ENCODE peak calls at places on chromosomes 1 and 21, in four cellular contexts. D is astrocyte, I is GM23338, Z is fibroblast of lung. N is an unnamed sample.

GRCh38 chr1:234144866-234145265 is 228.4 kb upstream of the COA6 start:
- DNase-seq in D (peak), I (no peak), Z (peak), N (peak)

GRCh38 chr1:202807926-202808757 is at the start of gene KDM5B:
- DNase-seq in D (peak), I (peak), Z (peak), N (peak)

GRCh38 chr1:43524804-43525203 is 5.9 kb upstream of the PTPRF start:
- DNase-seq in D (no peak), I (no peak), Z (no peak), N (no peak)

GRCh38 chr1:47677241-47677940 is 239.5 kb downstream of the FOXD2 start:
- DNase-seq in D (no peak), I (no peak), Z (no peak), N (no peak)

GRCh38 chr1:29260531-29260930 is 24.2 kb downstream of the PTPRU start:
- DNase-seq in D (no peak), I (peak), Z (no peak), N (no peak)

GRCh38 chr1:108830119-108831008 is 26.5 kb downstream of the AKNAD1 start:
- DNase-seq in D (peak), I (peak), Z (peak), N (peak)

GRCh38 chr1:93846151-93846928 is 32.7 kb downstream of the DNTTIP2 start:
- DNase-seq in D (peak), I (peak), Z (peak), N (peak)

GRCh38 chr1:24963099-24963872 is 33.2 kb upstream of the RUNX3 start:
- DNase-seq in D (no peak), I (no peak), Z (no peak), N (no peak)

GRCh38 chr1:84774674-84775548 is 84.7 kb upstream of the SSX2IP start:
- DNase-seq in D (no peak), I (peak), Z (no peak), N (no peak)

GRCh38 chr1:204746838-204747442 is 61.4 kb upstream of the LRRN2 start:
- DNase-seq in D (peak), I (peak), Z (peak), N (peak)

GRCh38 chr1:9004731-9005708 is 21.2 kb downstream of the SLC2A7 start:
- DNase-seq in D (peak), I (peak), Z (peak), N (peak)
- TF ChIP-seq EZH2 in D (no peak), I (no peak), Z (no peak), N (no peak)

GRCh38 chr21:36693144-36694040 is 5.5 kb upstream of the SIM2 start:
- DNase-seq in D (no peak), I (peak), Z (no peak), N (no peak)

GRCh38 chr21:36692125-36692843 is 6.6 kb upstream of the SIM2 start:
- DNase-seq in D (no peak), I (peak), Z (no peak), N (no peak)

GRCh38 chr21:36690637-36691538 is 8.0 kb upstream of the SIM2 start:
- DNase-seq in D (no peak), I (no peak), Z (no peak), N (peak)

GRCh38 chr21:36692844-36693143 is 6.1 kb upstream of the SIM2 start:
- DNase-seq in D (no peak), I (no peak), Z (no peak), N (no peak)

DNA sequence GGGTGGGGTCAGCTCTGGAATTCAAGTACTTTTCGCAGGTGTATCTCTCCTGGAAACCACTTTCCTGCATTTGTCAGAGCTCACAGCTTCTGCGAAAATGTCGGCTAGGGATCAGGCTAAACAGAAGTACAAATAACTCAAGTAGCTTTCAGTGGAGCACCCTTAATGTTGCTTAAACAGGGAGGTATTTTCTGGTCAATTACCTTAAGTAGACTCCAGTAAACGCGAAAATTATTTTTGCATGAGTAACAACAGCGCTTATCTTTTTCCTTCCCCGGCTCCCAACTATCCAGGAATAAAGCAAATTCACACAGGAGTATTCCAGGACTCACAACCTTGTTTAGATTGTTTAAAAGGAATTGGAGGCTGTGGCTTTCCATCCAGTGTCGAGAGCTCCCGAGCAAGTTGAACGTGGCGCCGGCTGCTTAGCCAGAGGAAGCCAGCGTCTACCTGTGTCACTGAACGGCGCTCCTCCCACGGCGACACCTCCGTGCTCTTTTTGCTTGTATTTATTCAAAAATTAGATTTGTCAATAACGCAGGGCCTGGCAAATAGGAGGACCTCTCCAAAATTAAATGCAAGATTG is 7.3 kb upstream of the SIM2 start:
- DNase-seq in D (peak), I (peak), Z (no peak), N (no peak)
- TF ChIP-seq EZH2 in D (peak), I (peak), Z (no peak), N (peak)

GRCh38 chr1:211327341-211327921 is 798 bp downstream of the TRAF5 start:
- DNase-seq in D (peak), I (peak), Z (peak), N (peak)
- TF ChIP-seq EZH2 in D (no peak), I (no peak), Z (no peak), N (no peak)

GRCh38 chr1:92482665-92483441 is 3.9 kb downstream of the GFI1 start:
- DNase-seq in D (no peak), I (peak), Z (no peak), N (peak)

GRCh38 chr1:92482404-92482664 is 4.4 kb downstream of the GFI1 start:
- DNase-seq in D (no peak), I (no peak), Z (no peak), N (no peak)

GRCh38 chr1:92484472-92485373 is 2.0 kb downstream of the GFI1 start:
- DNase-seq in D (no peak), I (peak), Z (no peak), N (peak)

GRCh38 chr1:92484171-92484471 is 2.6 kb downstream of the GFI1 start:
- DNase-seq in D (no peak), I (no peak), Z (no peak), N (no peak)

GRCh38 chr1:92483442-92484170 is 3.1 kb downstream of the GFI1 start:
- DNase-seq in D (no peak), I (peak), Z (no peak), N (peak)
- TF ChIP-seq EZH2 in D (peak), I (peak), Z (peak), N (peak)